ENCODE peak calls at places on chromosome 12, in six cellular contexts. A, V, U, S, K and J are unnamed samples.

GRCh38 chr12:92977326-92977725 is 48.2 kb upstream of the EEA1 start:
- DNase-seq in A (no peak), V (no peak), U (no peak), S (no peak), K (no peak), J (no peak)

GRCh38 chr12:130017571-130018449 is 114.0 kb upstream of the TMEM132D start:
- DNase-seq in A (no peak), V (no peak), U (peak), S (peak), K (no peak), J (no peak)

GRCh38 chr12:128008341-128008740 is 258.6 kb upstream of the TMEM132C start:
- DNase-seq in A (no peak), V (no peak), U (no peak), S (no peak), K (peak), J (peak)

GRCh38 chr12:104360988-104361707 is 57.6 kb downstream of the EID3 start:
- DNase-seq in A (no peak), V (no peak), U (no peak), S (no peak), K (no peak), J (no peak)

GRCh38 chr12:124228050-124228711 is 66.7 kb upstream of the RFLNA start:
- DNase-seq in A (no peak), V (peak), U (no peak), S (no peak), K (no peak), J (no peak)

GRCh38 chr12:123075092-123075491 is 75.8 kb downstream of the PITPNM2 start:
- DNase-seq in A (no peak), V (no peak), U (no peak), S (no peak), K (no peak), J (no peak)

GRCh38 chr12:50764861-50765324 is 992 bp downstream of the ATF1 start:
- DNase-seq in A (no peak), V (no peak), U (no peak), S (no peak), K (no peak), J (no peak)

GRCh38 chr12:100267603-100268281 is 765 bp downstream of the SCYL2 start:
- DNase-seq in A (no peak), V (peak), U (no peak), S (no peak), K (peak), J (no peak)

GRCh38 chr12:76764856-76765255 is 941 bp downstream of the ZDHHC17 start:
- DNase-seq in A (no peak), V (peak), U (peak), S (no peak), K (no peak), J (no peak)

GRCh38 chr12:123983822-123984485 is 10.9 kb downstream of the ZNF664 start:
- DNase-seq in A (no peak), V (peak), U (peak), S (peak), K (no peak), J (peak)

GRCh38 chr12:124567035-124567672 is at the start of gene NCOR2:
- DNase-seq in A (no peak), V (peak), U (no peak), S (peak), K (no peak), J (no peak)

GRCh38 chr12:25051583-25052190 is 102.8 kb upstream of the BCAT1 start:
- DNase-seq in A (no peak), V (peak), U (no peak), S (no peak), K (no peak), J (no peak)

GRCh38 chr12:81727387-81727786 is 31.8 kb downstream of the PPFIA2 start:
- DNase-seq in A (no peak), V (no peak), U (no peak), S (no peak), K (no peak), J (no peak)

GRCh38 chr12:14514154-14514842 is 53.4 kb downstream of the PLBD1 start:
- DNase-seq in A (no peak), V (peak), U (no peak), S (peak), K (no peak), J (no peak)

GRCh38 chr12:8780389-8780788 is 42.0 kb upstream of the A2ML1 start:
- DNase-seq in A (peak), V (peak), U (no peak), S (peak), K (no peak), J (peak)

GRCh38 chr12:96883571-96883970 is 23.5 kb upstream of the NEDD1 start:
- DNase-seq in A (no peak), V (no peak), U (no peak), S (no peak), K (no peak), J (no peak)

GRCh38 chr12:75954076-75954475 is 77.5 kb downstream of the PHLDA1 start:
- DNase-seq in A (no peak), V (no peak), U (no peak), S (no peak), K (peak), J (peak)

GRCh38 chr12:57368349-57369095 is 62.3 kb downstream of the R3HDM2 start:
- DNase-seq in A (no peak), V (no peak), U (no peak), S (no peak), K (no peak), J (no peak)

GRCh38 chr12:55068416-55069010 is 48.7 kb downstream of the NEUROD4 start:
- DNase-seq in A (peak), V (peak), U (no peak), S (peak), K (no peak), J (peak)

GRCh38 chr12:21542412-21542811 is 16.3 kb downstream of the SPX start:
- DNase-seq in A (no peak), V (no peak), U (no peak), S (no peak), K (no peak), J (no peak)

GRCh38 chr12:49876070-49876469 is 27.6 kb downstream of the FAIM2 start:
- DNase-seq in A (no peak), V (no peak), U (no peak), S (peak), K (no peak), J (no peak)

GRCh38 chr12:44875417-44875953 is 630 bp downstream of the NELL2 start:
- DNase-seq in A (no peak), V (no peak), U (no peak), S (peak), K (no peak), J (no peak)

GRCh38 chr12:78863482-78864427 is 819 bp upstream of the SYT1 start:
- DNase-seq in A (no peak), V (no peak), U (no peak), S (peak), K (no peak), J (no peak)

GRCh38 chr12:12791756-12792346 is 6.4 kb downstream of the APOLD1 start:
- DNase-seq in A (no peak), V (no peak), U (no peak), S (no peak), K (no peak), J (no peak)

GRCh38 chr12:17333287-17333686 is 727.3 kb upstream of the LMO3 start:
- DNase-seq in A (no peak), V (no peak), U (no peak), S (no peak), K (no peak), J (no peak)

GRCh38 chr12:53170876-53171724 is 9.4 kb upstream of the ZNF740 start:
- DNase-seq in A (no peak), V (no peak), U (no peak), S (peak), K (no peak), J (no peak)

GRCh38 chr12:32505546-32505945 is 106.2 kb downstream of the FGD4 start:
- DNase-seq in A (no peak), V (no peak), U (no peak), S (no peak), K (no peak), J (no peak)

GRCh38 chr12:19573866-19574265 is 134.6 kb downstream of the AEBP2 start:
- DNase-seq in A (no peak), V (no peak), U (no peak), S (no peak), K (no peak), J (no peak)

GRCh38 chr12:49198431-49199155 is 9.7 kb upstream of the TUBA1A start:
- DNase-seq in A (no peak), V (no peak), U (peak), S (peak), K (no peak), J (peak)